ENCODE peak calls at places on chromosomes 13 and 19, in six cellular contexts. A, H, O, M, F and L are unnamed samples.

GRCh38 chr13:52010890-52011689 is at the start of gene ATP7B:
- DNase-seq in A (peak), H (peak), O (peak), M (no peak), F (no peak), L (peak)

GRCh38 chr19:33960566-33960965 is 163.9 kb downstream of the KCTD15 start:
- DNase-seq in A (no peak), H (no peak), O (no peak), M (no peak), F (no peak), L (no peak)

GRCh38 chr19:33413868-33414666 is 40.6 kb downstream of the CEBPG start:
- DNase-seq in A (no peak), H (no peak), O (no peak), M (no peak), F (no peak), L (no peak)

GRCh38 chr13:29131881-29132668 is 311.9 kb downstream of the MTUS2 start:
- DNase-seq in A (no peak), H (no peak), O (no peak), M (no peak), F (no peak), L (no peak)

GRCh38 chr19:14367016-14367415 is 14.2 kb upstream of the ADGRE5 start:
- DNase-seq in A (no peak), H (no peak), O (no peak), M (no peak), F (no peak), L (no peak)

GRCh38 chr13:40613192-40613818 is 53.1 kb downstream of the FOXO1 start:
- DNase-seq in A (peak), H (peak), O (peak), M (no peak), F (no peak), L (peak)

GRCh38 chr13:58495668-58496067 is 864.1 kb downstream of the PCDH17 start:
- DNase-seq in A (no peak), H (no peak), O (no peak), M (no peak), F (no peak), L (no peak)

GRCh38 chr13:114070098-114070799 is 62.2 kb downstream of the RASA3 start:
- DNase-seq in A (no peak), H (no peak), O (no peak), M (no peak), F (no peak), L (no peak)

GRCh38 chr13:77969299-77969698 is 50.7 kb upstream of the EDNRB start:
- DNase-seq in A (no peak), H (no peak), O (no peak), M (no peak), F (no peak), L (no peak)

GRCh38 chr13:111612918-111613317 is 292.5 kb downstream of the TEX29 start:
- DNase-seq in A (no peak), H (no peak), O (no peak), M (no peak), F (no peak), L (no peak)

GRCh38 chr13:44402902-44403719 is 29.5 kb downstream of the SERP2 start:
- DNase-seq in A (no peak), H (no peak), O (no peak), M (no peak), F (no peak), L (no peak)

GRCh38 chr19:39701291-39701690 is 3.0 kb upstream of the LGALS14 start:
- DNase-seq in A (no peak), H (no peak), O (no peak), M (no peak), F (no peak), L (no peak)

GRCh38 chr19:41919948-41920712 is 8.1 kb downstream of the ERFL start:
- DNase-seq in A (no peak), H (no peak), O (no peak), M (no peak), F (no peak), L (no peak)

GRCh38 chr13:51249767-51250741 is 27.9 kb downstream of the FAM124A start:
- DNase-seq in A (no peak), H (no peak), O (no peak), M (no peak), F (peak), L (no peak)

GRCh38 chr19:5539431-5539833 is 28.3 kb downstream of the TINCR start:
- DNase-seq in A (no peak), H (no peak), O (no peak), M (no peak), F (no peak), L (no peak)

GRCh38 chr19:51598159-51598915 is 27.3 kb downstream of the ZNF175 start:
- DNase-seq in A (no peak), H (no peak), O (no peak), M (no peak), F (no peak), L (no peak)

GRCh38 chr19:39641773-39642172 is 13.9 kb upstream of the LGALS16 start:
- DNase-seq in A (no peak), H (no peak), O (no peak), M (no peak), F (no peak), L (no peak)

GRCh38 chr13:24671367-24672117 is 8.7 kb upstream of the ATP12A start:
- DNase-seq in A (no peak), H (no peak), O (no peak), M (no peak), F (peak), L (no peak)

GRCh38 chr19:19202707-19203011 is 555 bp downstream of the NR2C2AP start:
- DNase-seq in A (no peak), H (no peak), O (no peak), M (no peak), F (no peak), L (no peak)

GRCh38 chr13:68185767-68186166 is 955.6 kb upstream of the PCDH9 start:
- DNase-seq in A (no peak), H (no peak), O (no peak), M (no peak), F (no peak), L (no peak)

GRCh38 chr19:58554494-58555368 is at the start of gene CHMP2A:
- DNase-seq in A (peak), H (peak), O (peak), M (peak), F (peak), L (peak)

GRCh38 chr13:43522788-43523187 is 264.0 kb downstream of the ENOX1 start:
- DNase-seq in A (no peak), H (no peak), O (no peak), M (no peak), F (no peak), L (no peak)

GRCh38 chr13:57630661-57631606 is 610 bp upstream of the PCDH17 start:
- DNase-seq in A (no peak), H (no peak), O (no peak), M (no peak), F (no peak), L (no peak)

GRCh38 chr13:67200605-67201004 is 29.5 kb downstream of the PCDH9 start:
- DNase-seq in A (no peak), H (no peak), O (no peak), M (no peak), F (no peak), L (no peak)